ENCODE peak calls at places on chromosomes 3 and 15, in eight cellular contexts. X is natural killer cell, B is GM20000, A is cardiac muscle cell, P is epithelial cell of esophagus, Q is HFF-Myc, W is esophagus squamous epithelium, M is brain microvascular endothelial cell. D is an unnamed sample.
A peak's percentile ranks its signal among the peaks of the same experiment; 100 is the strongest.

GRCh38 chr3:10286596-10287295 is 6.0 kb downstream of the GHRL start:
- DNase-seq in B (peak; percentile 46), M (peak; percentile 46), P (peak; percentile 65), W (no peak), Q (peak; percentile 31), A (peak; percentile 84), X (no peak), D (peak; percentile 66)

GRCh38 chr3:42019144-42019952 is 57.4 kb upstream of the ULK4 start:
- DNase-seq in Q (no peak), B (no peak), A (no peak), P (no peak), X (no peak), M (no peak), W (no peak), D (no peak)

GRCh38 chr3:124811441-124811840 is 75.7 kb downstream of the ITGB5 start:
- DNase-seq in A (peak; percentile 81), Q (no peak), P (no peak), X (no peak), B (no peak), W (no peak), M (peak; percentile 63), D (no peak)

GRCh38 chr3:156643729-156644389 is 30.5 kb upstream of the TIPARP start:
- DNase-seq in X (peak; percentile 28), B (peak; percentile 40), A (peak; percentile 57), W (no peak), M (peak; percentile 60), P (no peak), Q (no peak), D (no peak)

GRCh38 chr15:23648920-23649515 is 1.4 kb upstream of the MAGEL2 start:
- DNase-seq in W (no peak), B (no peak), X (no peak), Q (no peak), P (peak; percentile 8), M (no peak), A (peak; percentile 9), D (no peak)

GRCh38 chr3:15443826-15444524 is 16.6 kb downstream of the EAF1 start:
- DNase-seq in A (peak; percentile 87), B (no peak), M (peak; percentile 11), W (no peak), P (no peak), X (no peak), Q (no peak), D (no peak)

GRCh38 chr3:175041369-175041768 is 182.2 kb downstream of the NAALADL2 start:
- DNase-seq in X (no peak), B (no peak), A (no peak), P (no peak), W (no peak), Q (no peak), M (peak; percentile 20), D (no peak)

GRCh38 chr15:81514769-81515168 is 140.8 kb upstream of the TMC3 start:
- DNase-seq in B (no peak), A (no peak), Q (no peak), M (no peak), W (no peak), X (no peak), P (no peak), D (no peak)

GRCh38 chr3:45986303-45986982 is 9.2 kb downstream of the FYCO1 start:
- DNase-seq in W (no peak), P (peak; percentile 77), B (no peak), X (no peak), Q (no peak), A (peak; percentile 73), M (peak; percentile 73), D (peak; percentile 64)

GRCh38 chr15:45097466-45097865 is 16.5 kb downstream of the DUOX2 start:
- DNase-seq in X (no peak), P (no peak), W (no peak), B (no peak), M (no peak), A (no peak), Q (no peak), D (no peak)

GRCh38 chr3:48143977-48144376 is 44.2 kb downstream of the CDC25A start:
- DNase-seq in X (no peak), Q (no peak), M (no peak), W (no peak), P (no peak), B (no peak), A (no peak), D (no peak)

GRCh38 chr3:178709047-178709446 is 172.8 kb downstream of the KCNMB2 start:
- DNase-seq in A (peak; percentile 5), Q (no peak), W (no peak), X (no peak), P (no peak), B (no peak), M (no peak), D (no peak)

GRCh38 chr3:138727371-138727770 is 107.4 kb downstream of the PIK3CB start:
- DNase-seq in X (no peak), M (peak; percentile 4), B (no peak), W (no peak), P (no peak), Q (no peak), A (no peak), D (no peak)

GRCh38 chr3:63706321-63707085 is 54.0 kb downstream of the SNTN start:
- DNase-seq in M (no peak), Q (no peak), W (no peak), B (no peak), A (no peak), X (no peak), P (peak; percentile 77), D (no peak)

GRCh38 chr3:167837430-167837829 is 101.9 kb downstream of the SERPINI1 start:
- DNase-seq in W (no peak), P (peak; percentile 23), B (no peak), X (no peak), Q (no peak), A (no peak), M (no peak), D (no peak)

GRCh38 chr15:72535911-72536310 is 61.8 kb downstream of the ARIH1 start:
- DNase-seq in B (no peak), M (no peak), A (no peak), W (no peak), P (no peak), X (no peak), Q (peak; percentile 40), D (no peak)

GRCh38 chr3:20064796-20065564 is 24.7 kb downstream of the KAT2B start:
- DNase-seq in X (no peak), Q (no peak), B (no peak), A (no peak), W (no peak), M (no peak), P (peak; percentile 90), D (no peak)

GRCh38 chr3:55059027-55059629 is 131.3 kb upstream of the LRTM1 start:
- DNase-seq in M (no peak), Q (no peak), W (no peak), A (no peak), B (no peak), P (no peak), X (no peak), D (no peak)

GRCh38 chr3:150237490-150237889 is 170.6 kb upstream of the TSC22D2 start:
- DNase-seq in M (no peak), A (peak; percentile 47), W (no peak), P (peak; percentile 92), X (no peak), B (no peak), Q (no peak), D (no peak)

GRCh38 chr3:128256131-128256530 is 102.8 kb downstream of the EEFSEC start:
- DNase-seq in A (no peak), X (no peak), W (no peak), P (no peak), M (no peak), B (no peak), Q (no peak), D (no peak)

GRCh38 chr3:115627180-115628074 is 4.1 kb downstream of the GAP43 start:
- DNase-seq in M (no peak), X (no peak), B (no peak), P (no peak), A (no peak), Q (no peak), W (no peak), D (no peak)
- TF ChIP-seq CTCF in M (no peak), X (no peak), B (no peak), P (no peak), A (no peak), Q (no peak), W (no peak), D (no peak)

GRCh38 chr3:12879191-12879815 is 37.9 kb upstream of the RPL32 start:
- DNase-seq in B (no peak), M (no peak), A (peak; percentile 18), X (no peak), W (no peak), P (no peak), Q (no peak), D (no peak)

GRCh38 chr3:12882336-12883310 is 41.3 kb upstream of the RPL32 start:
- DNase-seq in Q (no peak), A (no peak), P (no peak), B (no peak), X (no peak), W (no peak), M (no peak), D (no peak)

GRCh38 chr3:12875857-12876451 is 34.6 kb upstream of the RPL32 start:
- DNase-seq in A (peak; percentile 54), Q (no peak), M (peak; percentile 35), B (peak; percentile 68), X (no peak), W (no peak), P (no peak), D (peak; percentile 19)

GRCh38 chr3:12877040-12877439 is 35.7 kb upstream of the RPL32 start:
- DNase-seq in B (no peak), M (no peak), X (no peak), Q (no peak), W (no peak), P (no peak), A (no peak), D (no peak)

DNA sequence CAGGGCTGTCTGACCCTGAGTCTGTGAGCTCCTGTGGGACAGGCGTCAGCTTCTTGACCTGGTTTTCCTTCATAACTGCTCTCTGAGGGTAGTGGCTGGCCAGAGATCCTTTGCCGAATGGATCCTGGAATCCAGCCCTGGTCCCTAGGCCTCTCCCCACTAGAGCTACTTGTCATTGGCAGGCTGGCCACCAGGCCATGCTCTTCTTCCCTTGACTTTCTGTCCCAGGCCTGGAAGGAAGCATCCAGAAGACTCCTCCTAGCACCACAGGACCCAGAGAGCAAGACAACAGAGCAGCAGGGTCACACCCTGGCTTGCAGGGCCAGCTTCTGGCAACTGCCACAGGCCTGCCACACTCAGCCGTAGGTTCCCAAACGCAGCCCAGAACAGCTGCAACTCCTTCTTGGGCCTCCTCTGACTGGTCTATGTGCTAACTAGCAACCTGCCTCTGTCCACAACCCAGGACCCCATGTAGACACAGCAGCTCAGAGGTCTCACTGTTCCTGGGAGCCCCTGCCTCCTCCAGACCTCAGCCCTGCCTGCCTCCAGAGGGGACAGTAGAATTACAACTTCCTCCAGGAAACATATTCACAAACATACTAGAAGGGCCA is 36.8 kb upstream of the RPL32 start:
- DNase-seq in X (no peak), W (no peak), Q (no peak), M (no peak), B (no peak), A (no peak), P (no peak), D (no peak)
- TF ChIP-seq CTCF in X (no peak), W (no peak), Q (no peak), M (no peak), B (no peak), A (no peak), P (no peak), D (no peak)

GRCh38 chr15:89863918-89864317 is 29.9 kb downstream of the AP3S2 start:
- DNase-seq in A (peak; percentile 53), W (no peak), B (no peak), P (no peak), M (no peak), X (no peak), Q (no peak), D (no peak)
- TF ChIP-seq CTCF in A (peak; percentile 17), W (no peak), B (no peak), P (no peak), M (no peak), X (no peak), Q (no peak), D (no peak)

GRCh38 chr3:29583861-29584260 is 303.0 kb downstream of the RBMS3 start:
- DNase-seq in P (no peak), W (no peak), M (no peak), X (no peak), Q (no peak), A (no peak), B (no peak), D (no peak)
- TF ChIP-seq CTCF in P (no peak), W (no peak), M (no peak), X (no peak), Q (no peak), A (no peak), B (no peak), D (no peak)

D was measured in Calu3.